ENCODE peak calls at places on chromosome 1, in nine cellular contexts. Y is fibroblast of the aortic adventitia; F is amniotic stem cell; D is hippocampal formation; U is cardiac fibroblast; C is endothelial cell; Z is anterior cingulate cortex; Q is esophagus squamous epithelium; N is activated naive CD8-positive, alpha-beta T cell treated with anti-CD3 and anti-CD28 coated beads, Interleukin-2, amount 50 U/mL, for 24 hours. O is an unnamed sample.

GRCh38 chr1:119347858-119348257 is 20.7 kb upstream of the HAO2 start:
- DNase-seq in Y (no peak), F (no peak), D (no peak), U (peak), C (no peak), Z (no peak), Q (no peak), N (peak), O (no peak)

GRCh38 chr1:226875641-226876295 is 5.4 kb downstream of the PSEN2 start:
- DNase-seq in Y (no peak), F (no peak), D (no peak), U (peak), C (no peak), Z (no peak), Q (no peak), N (no peak), O (no peak)

GRCh38 chr1:8554956-8555534 is 237.1 kb downstream of the SLC45A1 start:
- DNase-seq in Y (peak), F (no peak), D (no peak), U (peak), C (no peak), Z (no peak), Q (no peak), N (no peak), O (no peak)

GRCh38 chr1:210378721-210379120 is 50.0 kb downstream of the HHAT start:
- DNase-seq in Y (no peak), F (no peak), D (no peak), U (peak), C (no peak), Z (no peak), Q (no peak), N (no peak), O (no peak)

GRCh38 chr1:2455757-2456156 is 20.3 kb upstream of the PLCH2 start:
- DNase-seq in Y (peak), F (no peak), D (no peak), U (peak), C (no peak), Z (no peak), Q (no peak), N (no peak), O (no peak)

GRCh38 chr1:107147813-107148212 is 7.0 kb downstream of the NTNG1 start:
- DNase-seq in Y (no peak), F (no peak), D (no peak), U (no peak), C (no peak), Z (no peak), Q (no peak), N (no peak), O (no peak)

GRCh38 chr1:156493154-156493631 is 7.4 kb downstream of the MEF2D start:
- DNase-seq in Y (no peak), F (no peak), D (no peak), U (no peak), C (no peak), Z (no peak), Q (no peak), N (no peak), O (no peak)

GRCh38 chr1:5423109-5423508 is 569.1 kb downstream of the NPHP4 start:
- DNase-seq in Y (no peak), F (no peak), D (no peak), U (no peak), C (no peak), Z (no peak), Q (no peak), N (peak), O (no peak)

GRCh38 chr1:6745073-6745472 is 40.2 kb upstream of the CAMTA1 start:
- DNase-seq in Y (no peak), F (no peak), D (no peak), U (no peak), C (no peak), Z (no peak), Q (no peak), N (peak), O (no peak)

O was measured in lower leg skin.